ENCODE peak calls at places on chromosomes 16 and 17, in eight cellular contexts. G is body of pancreas, J is left lung, B is endodermal cell, H is PC-3, V is right lobe of liver, P is Caco-2, X is prostate gland. Z is an unnamed sample. For H3K4me1, the result is how much of the 10 kb centered on the place peaks cover.

GRCh38 chr16:64826374-64826773 is 295.5 kb downstream of the CDH11 start:
- DNase-seq in B (no peak), H (no peak), J (no peak), V (no peak), X (no peak), G (no peak), P (no peak), Z (no peak)

GRCh38 chr17:62581769-62582168 is 45.7 kb upstream of the MRC2 start:
- DNase-seq in X (no peak), B (no peak), H (no peak), G (no peak), V (no peak), J (no peak), P (no peak), Z (no peak)

GRCh38 chr17:60322056-60322387 is 69.9 kb downstream of the USP32 start:
- DNase-seq in H (no peak), G (no peak), B (no peak), J (no peak), X (no peak), V (no peak), P (no peak), Z (no peak)

GRCh38 chr17:48640858-48641180 is 14.7 kb upstream of the HOXB9 start:
- DNase-seq in P (no peak), B (no peak), H (no peak), V (no peak), G (no peak), X (no peak), J (no peak), Z (no peak)

GRCh38 chr16:71537643-71538042 is 11.4 kb downstream of the CHST4 start:
- DNase-seq in B (peak), X (peak), P (peak), G (peak), H (peak), J (no peak), V (peak), Z (no peak)

GRCh38 chr17:75610103-75610984 is 22.7 kb downstream of the MYO15B start:
- DNase-seq in B (no peak), X (no peak), H (peak), P (peak), V (peak), J (no peak), G (no peak), Z (no peak)

GRCh38 chr17:40326014-40326831 is 17.2 kb downstream of the RARA start:
- DNase-seq in H (no peak), B (no peak), V (peak), P (no peak), X (no peak), J (no peak), G (no peak), Z (no peak)

GRCh38 chr16:14464192-14464591 is 165.9 kb downstream of the PARN start:
- DNase-seq in V (no peak), B (no peak), H (no peak), G (no peak), P (no peak), J (no peak), X (no peak), Z (no peak)

GRCh38 chr17:67801626-67802175 is 23.6 kb upstream of the BPTF start:
- DNase-seq in P (no peak), X (no peak), V (no peak), B (peak), J (no peak), H (peak), G (no peak), Z (no peak)

GRCh38 chr16:78455861-78456260 is 356.4 kb downstream of the WWOX start:
- DNase-seq in B (no peak), J (no peak), H (no peak), P (no peak), V (no peak), G (no peak), X (no peak), Z (no peak)

GRCh38 chr16:1966460-1966859 is at the start of gene RNF151:
- DNase-seq in H (no peak), X (no peak), G (no peak), P (no peak), V (no peak), B (no peak), J (no peak), Z (no peak)

GRCh38 chr16:47477680-47478079 is 16.5 kb downstream of the PHKB start:
- DNase-seq in H (peak), X (no peak), P (no peak), G (no peak), J (no peak), V (no peak), B (no peak), Z (no peak)

GRCh38 chr17:34720760-34721159 is 141.4 kb downstream of the TMEM132E start:
- DNase-seq in P (no peak), B (no peak), J (no peak), G (no peak), H (peak), X (no peak), V (no peak), Z (no peak)

GRCh38 chr16:86431540-86431939 is 78.8 kb upstream of the FOXF1 start:
- DNase-seq in J (no peak), B (no peak), X (no peak), P (no peak), G (no peak), H (no peak), V (no peak), Z (no peak)

GRCh38 chr16:56137269-56137668 is 54.0 kb upstream of the GNAO1 start:
- DNase-seq in B (no peak), H (no peak), G (no peak), J (no peak), V (no peak), P (no peak), X (no peak), Z (no peak)

GRCh38 chr17:48047113-48047740 is 932 bp upstream of the NFE2L1 start:
- DNase-seq in X (no peak), H (no peak), B (peak), J (no peak), G (no peak), P (peak), V (no peak), Z (no peak)

GRCh38 chr17:49556183-49556943 is 19.3 kb upstream of the NXPH3 start:
- DNase-seq in P (peak), H (peak), B (peak), G (peak), J (peak), V (peak), X (peak), Z (no peak)

GRCh38 chr16:31507617-31507928 is 618 bp downstream of the RUSF1 start:
- DNase-seq in H (no peak), X (no peak), G (no peak), V (no peak), J (no peak), P (no peak), B (no peak), Z (no peak)

GRCh38 chr16:72008424-72009216 is at the start of gene DHODH:
- DNase-seq in J (peak), H (peak), X (peak), G (peak), B (peak), P (peak), V (peak), Z (peak)

GRCh38 chr16:55494994-55495421 is 13.9 kb upstream of the LPCAT2 start:
- DNase-seq in H (peak), P (peak), J (no peak), X (no peak), G (peak), V (no peak), B (peak), Z (no peak)

GRCh38 chr17:76240461-76241204 is at the start of gene RNF157:
- DNase-seq in B (peak), V (peak), G (peak), J (peak), X (peak), H (peak), P (peak), Z (no peak)

GRCh38 chr16:31390504-31391043 is 2.6 kb upstream of the ITGAD start:
- DNase-seq in G (no peak), H (no peak), J (no peak), X (no peak), V (no peak), B (no peak), P (no peak), Z (no peak)

GRCh38 chr17:71677444-71677843 is 443.4 kb upstream of the SOX9 start:
- DNase-seq in G (no peak), X (no peak), P (no peak), V (no peak), B (no peak), H (no peak), J (no peak), Z (no peak)

GRCh38 chr16:81693047-81693446 is 86.0 kb upstream of the PLCG2 start:
- DNase-seq in P (no peak), G (no peak), J (no peak), B (no peak), H (no peak), V (peak), X (no peak), Z (no peak)

GRCh38 chr17:48011405-48012150 is 26.0 kb downstream of the COPZ2 start:
- DNase-seq in V (no peak), P (peak), H (peak), G (no peak), J (no peak), X (no peak), B (peak), Z (no peak)

GRCh38 chr16:58016841-58017446 is 8.6 kb upstream of the MMP15 start:
- DNase-seq in G (peak), V (no peak), P (no peak), J (no peak), B (no peak), H (no peak), X (no peak), Z (no peak)

GRCh38 chr16:86668136-86668535 is 89.8 kb downstream of the FOXL1 start:
- DNase-seq in V (no peak), X (no peak), H (peak), P (no peak), J (no peak), G (no peak), B (peak), Z (no peak)

GRCh38 chr17:6035801-6036394 is 34.3 kb upstream of the WSCD1 start:
- DNase-seq in J (no peak), B (peak), H (no peak), P (no peak), G (no peak), X (no peak), V (no peak), Z (no peak)

GRCh38 chr16:10619271-10619849 is 39.0 kb upstream of the EMP2 start:
- DNase-seq in B (peak), X (peak), V (no peak), J (peak), H (no peak), P (no peak), G (peak), Z (no peak)

DNA sequence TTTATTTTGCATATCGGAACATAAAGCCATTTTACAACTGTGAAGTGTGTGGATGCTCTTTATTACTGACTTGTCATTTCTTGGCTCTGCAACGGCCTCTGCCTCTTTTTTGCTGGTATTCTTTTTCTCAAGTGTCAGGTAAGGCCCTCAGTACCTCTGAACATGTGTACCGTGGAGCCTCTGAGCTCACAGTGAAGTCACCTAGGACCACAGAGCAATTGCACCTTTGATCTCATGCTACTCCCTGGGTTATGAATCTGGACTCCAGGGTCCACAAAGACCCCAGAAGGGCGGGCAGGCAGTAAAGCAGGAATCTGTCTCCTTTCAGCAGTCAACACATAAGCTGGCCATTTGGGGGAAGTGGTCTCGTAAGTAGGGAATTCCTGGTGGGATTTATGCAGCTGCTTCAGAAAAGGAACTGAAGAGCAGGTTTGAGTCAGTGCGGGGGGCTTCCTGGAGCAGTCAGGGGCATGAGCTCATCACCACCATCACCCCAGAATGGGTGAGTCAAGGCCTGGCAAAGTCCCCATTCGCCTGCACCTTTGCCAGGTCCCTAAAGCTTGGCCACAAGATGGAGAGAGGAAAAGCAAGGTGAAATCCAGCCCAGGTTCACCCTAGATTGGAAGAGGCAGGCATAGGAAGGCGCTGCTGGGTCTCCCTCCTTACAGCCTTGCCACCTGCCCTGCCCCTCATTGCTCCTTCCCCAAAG is 33.0 kb downstream of the TBX4 start:
- DNase-seq in H (peak), J (no peak), B (peak), G (no peak), P (no peak), X (no peak), V (no peak), Z (no peak)
- TF ChIP-seq CTCF in H (no peak), J (no peak), B (no peak), G (no peak), P (no peak), X (no peak), V (no peak), Z (no peak)

GRCh38 chr16:85229869-85230416 is 117.7 kb upstream of the CIBAR2 start:
- DNase-seq in X (no peak), H (no peak), J (no peak), V (no peak), B (no peak), G (no peak), P (no peak), Z (no peak)
- H3K4me1 ChIP-seq in X (under half), H (under half), J (under half), V (under half), B (under half), G (under half), P (under half), Z (under half)

DNA sequence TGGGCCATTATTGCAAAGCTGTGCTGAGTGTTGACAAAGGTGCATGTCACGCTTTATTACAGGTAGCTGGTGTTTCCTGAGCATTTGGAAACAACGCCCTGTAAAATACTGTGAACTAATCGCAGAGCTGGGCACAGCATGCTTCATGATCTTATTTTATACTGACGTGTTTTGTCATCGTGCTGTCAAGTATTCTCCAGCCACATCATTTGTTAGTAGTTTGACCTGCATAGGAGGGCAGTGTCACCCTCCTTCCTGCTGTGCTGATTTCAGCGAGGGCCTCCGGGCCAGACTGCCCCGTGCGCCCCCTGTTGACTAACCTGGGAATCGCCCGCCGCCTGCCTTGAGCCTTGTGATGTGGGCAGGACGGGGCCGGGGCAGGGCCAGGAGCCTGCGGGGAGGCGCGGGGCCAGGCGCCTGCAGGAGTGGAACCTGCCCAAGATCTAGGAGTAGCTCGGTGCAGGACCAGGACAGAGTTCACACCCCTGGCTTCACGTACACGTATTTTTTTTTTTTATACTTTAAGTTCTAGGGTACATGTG is 820.7 kb downstream of the KCNJ18 start:
- DNase-seq in P (peak), B (no peak), G (no peak), H (no peak), X (no peak), J (no peak), V (no peak), Z (no peak)
- TF ChIP-seq CTCF in P (no peak), B (no peak), G (no peak), H (no peak), X (no peak), J (no peak), V (no peak), Z (no peak)

GRCh38 chr17:44119798-44120197 is 3.6 kb downstream of the HDAC5 start:
- DNase-seq in P (no peak), B (no peak), X (no peak), G (no peak), H (no peak), J (no peak), V (no peak), Z (no peak)
- H3K4me1 ChIP-seq in P (under half), B (under half), X (under half), G (under half), H (under half), J (under half), V (under half), Z (half or more)

DNA sequence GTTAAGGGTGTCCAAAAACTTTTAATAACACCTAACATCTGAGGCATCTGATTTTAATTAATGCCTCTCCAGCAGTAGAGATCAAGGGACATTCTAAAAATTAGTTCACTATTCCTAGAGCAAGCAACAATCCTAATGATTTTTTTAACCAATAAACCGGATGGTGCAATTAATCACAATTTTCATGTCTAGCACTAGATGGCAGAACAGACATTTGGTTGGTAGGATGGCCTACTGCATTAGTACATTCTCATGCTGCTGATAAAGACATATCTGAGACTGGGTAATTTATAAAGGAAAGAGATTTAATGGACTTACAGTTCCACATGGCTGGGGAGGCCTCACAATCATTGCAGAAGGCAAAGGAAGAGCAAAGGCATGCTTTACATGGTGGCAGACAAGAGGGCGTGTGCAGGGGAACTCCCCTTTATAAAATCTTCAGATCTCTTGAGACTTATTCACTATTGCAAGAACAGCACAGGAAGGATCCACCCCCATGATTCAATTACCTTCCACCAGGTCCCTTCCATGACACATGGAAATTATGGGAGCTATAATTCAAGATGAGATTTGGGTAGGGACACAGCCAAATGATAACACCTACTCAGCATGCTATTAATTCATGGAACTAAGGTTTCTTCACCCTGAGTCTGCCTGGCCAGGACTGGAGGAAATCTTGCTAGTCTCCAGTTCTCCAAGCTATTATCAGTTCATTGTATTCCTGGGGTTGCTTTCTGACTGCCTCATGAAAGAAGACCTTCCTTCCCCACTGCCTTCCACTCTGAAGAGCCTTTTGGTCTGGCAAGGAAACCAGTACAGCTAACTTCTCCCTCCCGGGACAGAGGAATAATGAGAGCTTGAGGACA is 24.8 kb downstream of the HS3ST3A1 start:
- DNase-seq in B (no peak), J (no peak), X (no peak), H (peak), V (no peak), G (no peak), P (no peak), Z (no peak)
- TF ChIP-seq CTCF in B (no peak), J (no peak), X (no peak), H (peak), V (peak), G (no peak), P (no peak), Z (no peak)

Z was measured in esophagus squamous epithelium.